ENCODE peak calls at places on chromosome 10, in ten cellular contexts. U is mammary epithelial cell, L is neural progenitor cell, Y is mucosa of descending colon, R is bronchial epithelial cell, D is fibroblast of lung, W is heart right ventricle, M is left ventricle myocardium inferior, V is left lung, H is ovary. S is an unnamed sample. For H3K36me3, the result is how much of the 10 kb centered on the place peaks cover.

GRCh38 chr10:91820144-91820543 is 21.9 kb downstream of the TNKS2 start:
- DNase-seq in U (peak), L (no peak), Y (no peak), R (peak), D (no peak), W (no peak), M (no peak), V (no peak), H (no peak), S (peak)

GRCh38 chr10:65501259-65501658 is 1424.6 kb upstream of the LRRTM3 start:
- DNase-seq in U (no peak), L (no peak), Y (no peak), R (peak), D (no peak), W (no peak), M (no peak), V (no peak), H (no peak), S (no peak)

GRCh38 chr10:12884851-12885250 is 116.7 kb downstream of the CCDC3 start:
- DNase-seq in U (no peak), L (no peak), Y (no peak), R (no peak), D (no peak), W (no peak), M (no peak), V (no peak), H (no peak), S (no peak)

GRCh38 chr10:132121511-132121830 is 55.7 kb downstream of the JAKMIP3 start:
- DNase-seq in U (no peak), L (no peak), Y (no peak), R (no peak), D (no peak), W (no peak), M (no peak), V (no peak), H (peak), S (no peak)

GRCh38 chr10:110496553-110497437 is 912 bp upstream of the DUSP5 start:
- DNase-seq in U (no peak), L (no peak), Y (no peak), R (no peak), D (peak), W (no peak), M (no peak), V (no peak), H (no peak), S (no peak)

GRCh38 chr10:60958892-60959601 is 15.1 kb upstream of the RHOBTB1 start:
- DNase-seq in U (no peak), L (no peak), Y (no peak), R (no peak), D (peak), W (no peak), M (no peak), V (no peak), H (no peak), S (no peak)

GRCh38 chr10:46297406-46298204 is 10.8 kb downstream of the ANTXRL start:
- DNase-seq in U (no peak), L (no peak), Y (peak), R (no peak), D (no peak), W (no peak), M (no peak), V (no peak), H (no peak), S (no peak)

GRCh38 chr10:88063861-88064521 is 200.6 kb downstream of the PTEN start:
- DNase-seq in U (no peak), L (no peak), Y (no peak), R (no peak), D (no peak), W (no peak), M (no peak), V (no peak), H (no peak), S (no peak)

GRCh38 chr10:32938554-32939061 is 19.4 kb downstream of the ITGB1 start:
- DNase-seq in U (peak), L (peak), Y (peak), R (no peak), D (peak), W (peak), M (peak), V (no peak), H (no peak), S (no peak)

GRCh38 chr10:45817912-45818311 is 29.4 kb downstream of the AGAP4 start:
- DNase-seq in U (no peak), L (no peak), Y (no peak), R (no peak), D (no peak), W (no peak), M (no peak), V (no peak), H (no peak), S (no peak)

GRCh38 chr10:86198271-86198670 is 168.3 kb downstream of the GRID1 start:
- DNase-seq in U (no peak), L (no peak), Y (no peak), R (no peak), D (no peak), W (no peak), M (no peak), V (no peak), H (no peak), S (no peak)

GRCh38 chr10:97531401-97531985 is 32.8 kb downstream of the UBTD1 start:
- DNase-seq in U (no peak), L (no peak), Y (no peak), R (no peak), D (peak), W (no peak), M (no peak), V (no peak), H (no peak), S (no peak)

GRCh38 chr10:84565881-84566280 is 237.5 kb downstream of the CCSER2 start:
- DNase-seq in U (no peak), L (no peak), Y (no peak), R (no peak), D (no peak), W (no peak), M (no peak), V (no peak), H (no peak), S (no peak)

GRCh38 chr10:62080905-62081304 is 179.4 kb downstream of the ARID5B start:
- DNase-seq in U (no peak), L (no peak), Y (no peak), R (no peak), D (no peak), W (no peak), M (no peak), V (no peak), H (no peak), S (no peak)

GRCh38 chr10:110803830-110804338 is 67.8 kb upstream of the PDCD4 start:
- DNase-seq in U (peak), L (peak), Y (peak), R (peak), D (peak), W (no peak), M (no peak), V (peak), H (peak), S (no peak)

GRCh38 chr10:77501152-77501845 is 136.3 kb downstream of the KCNMA1 start:
- DNase-seq in U (peak), L (no peak), Y (no peak), R (peak), D (peak), W (no peak), M (no peak), V (peak), H (peak), S (no peak)

GRCh38 chr10:133259603-133259992 is 17.1 kb downstream of the ADAM8 start:
- DNase-seq in U (no peak), L (no peak), Y (no peak), R (no peak), D (no peak), W (no peak), M (no peak), V (no peak), H (no peak), S (no peak)

GRCh38 chr10:131937832-131938231 is 37.0 kb downstream of the PPP2R2D start:
- DNase-seq in U (no peak), L (no peak), Y (no peak), R (no peak), D (no peak), W (no peak), M (no peak), V (no peak), H (no peak), S (peak)

GRCh38 chr10:77274046-77274795 is 363.4 kb downstream of the KCNMA1 start:
- DNase-seq in U (peak), L (peak), Y (no peak), R (peak), D (peak), W (no peak), M (no peak), V (no peak), H (no peak), S (peak)

GRCh38 chr10:70672993-70673928 is 955 bp downstream of the ADAMTS14 start:
- DNase-seq in U (peak), L (no peak), Y (peak), R (peak), D (peak), W (peak), M (peak), V (no peak), H (no peak), S (no peak)

GRCh38 chr10:27448926-27449325 is 55.2 kb upstream of the RAB18 start:
- DNase-seq in U (peak), L (no peak), Y (no peak), R (peak), D (peak), W (no peak), M (no peak), V (no peak), H (no peak), S (peak)

GRCh38 chr10:117411440-117412428 is 36.5 kb upstream of the PDZD8 start:
- DNase-seq in U (no peak), L (no peak), Y (no peak), R (no peak), D (no peak), W (no peak), M (no peak), V (no peak), H (no peak), S (no peak)

GRCh38 chr10:12614390-12615003 is 265.1 kb downstream of the CAMK1D start:
- DNase-seq in U (no peak), L (no peak), Y (no peak), R (no peak), D (no peak), W (no peak), M (no peak), V (no peak), H (no peak), S (no peak)

GRCh38 chr10:126904807-126905686 is at the start of gene DOCK1:
- DNase-seq in U (peak), L (peak), Y (peak), R (peak), D (peak), W (peak), M (peak), V (peak), H (peak), S (no peak)

GRCh38 chr10:78520737-78521430 is 487.2 kb downstream of the RPS24 start:
- DNase-seq in U (peak), L (peak), Y (no peak), R (peak), D (no peak), W (no peak), M (no peak), V (no peak), H (no peak), S (peak)

GRCh38 chr10:84159076-84159475 is 14.5 kb upstream of the GPR15LG start:
- DNase-seq in U (no peak), L (no peak), Y (no peak), R (peak), D (no peak), W (no peak), M (no peak), V (no peak), H (no peak), S (no peak)

GRCh38 chr10:109689785-109690184 is 233.5 kb downstream of the XPNPEP1 start:
- DNase-seq in U (no peak), L (no peak), Y (no peak), R (no peak), D (no peak), W (no peak), M (no peak), V (no peak), H (no peak), S (no peak)

GRCh38 chr10:13615650-13616049 is 28.9 kb downstream of the PRPF18 start:
- DNase-seq in U (no peak), L (peak), Y (no peak), R (no peak), D (no peak), W (no peak), M (no peak), V (no peak), H (no peak), S (no peak)

GRCh38 chr10:1299041-1299726 is 243.0 kb downstream of the WDR37 start:
- DNase-seq in U (no peak), L (no peak), Y (no peak), R (no peak), D (no peak), W (no peak), M (no peak), V (no peak), H (no peak), S (no peak)

GRCh38 chr10:1300218-1300617 is 244.0 kb downstream of the WDR37 start:
- DNase-seq in U (no peak), L (no peak), Y (no peak), R (no peak), D (no peak), W (no peak), M (no peak), V (no peak), H (no peak), S (no peak)

GRCh38 chr10:1295756-1296480 is 239.7 kb downstream of the WDR37 start:
- DNase-seq in U (no peak), L (no peak), Y (no peak), R (no peak), D (no peak), W (no peak), M (no peak), V (no peak), H (no peak), S (no peak)

GRCh38 chr10:1297566-1298301 is 241.5 kb downstream of the WDR37 start:
- DNase-seq in U (no peak), L (peak), Y (no peak), R (no peak), D (no peak), W (peak), M (no peak), V (no peak), H (no peak), S (no peak)

GRCh38 chr10:1301138-1301537 is 245.0 kb downstream of the WDR37 start:
- DNase-seq in U (no peak), L (no peak), Y (no peak), R (no peak), D (no peak), W (no peak), M (no peak), V (no peak), H (no peak), S (no peak)
- TF ChIP-seq CTCF in U (no peak), L (no peak), Y (no peak), R (no peak), D (no peak), W (no peak), M (no peak), V (no peak), H (no peak), S (peak)

GRCh38 chr10:865924-866576 is 65.5 kb downstream of the LARP4B start:
- DNase-seq in U (no peak), L (no peak), Y (no peak), R (no peak), D (no peak), W (no peak), M (no peak), V (no peak), H (no peak), S (no peak)
- H3K36me3 ChIP-seq in U (under half), L (under half), Y (under half), R (under half), D (under half), W (under half), M (under half), V (half or more), H (under half), S (under half)

GRCh38 chr10:30581779-30582380 is 47.7 kb downstream of the LYZL2 start:
- DNase-seq in U (peak), L (peak), Y (no peak), R (peak), D (peak), W (peak), M (no peak), V (no peak), H (no peak), S (no peak)
- TF ChIP-seq CTCF in U (peak), L (peak), Y (peak), R (peak), D (peak), W (peak), M (peak), V (peak), H (peak), S (peak)

GRCh38 chr10:15141136-15142067 is 27.1 kb downstream of the NMT2 start:
- DNase-seq in U (no peak), L (peak), Y (no peak), R (no peak), D (no peak), W (no peak), M (no peak), V (no peak), H (no peak), S (no peak)
- H3K36me3 ChIP-seq in U (under half), L (under half), Y (under half), R (under half), D (under half), W (under half), M (under half), V (under half), H (under half), S (under half)

GRCh38 chr10:71725249-71725648 is 5.7 kb upstream of the C10orf105 start:
- DNase-seq in U (no peak), L (no peak), Y (no peak), R (no peak), D (no peak), W (no peak), M (no peak), V (no peak), H (no peak), S (no peak)

GRCh38 chr10:71727429-71728217 is 8.0 kb upstream of the C10orf105 start:
- DNase-seq in U (peak), L (no peak), Y (peak), R (peak), D (peak), W (peak), M (peak), V (peak), H (peak), S (no peak)

GRCh38 chr10:71726673-71727428 is 7.3 kb upstream of the C10orf105 start:
- DNase-seq in U (no peak), L (no peak), Y (no peak), R (no peak), D (no peak), W (no peak), M (no peak), V (no peak), H (no peak), S (no peak)

GRCh38 chr10:71724539-71724938 is 5.0 kb upstream of the C10orf105 start:
- DNase-seq in U (no peak), L (no peak), Y (no peak), R (no peak), D (no peak), W (no peak), M (no peak), V (no peak), H (no peak), S (no peak)

DNA sequence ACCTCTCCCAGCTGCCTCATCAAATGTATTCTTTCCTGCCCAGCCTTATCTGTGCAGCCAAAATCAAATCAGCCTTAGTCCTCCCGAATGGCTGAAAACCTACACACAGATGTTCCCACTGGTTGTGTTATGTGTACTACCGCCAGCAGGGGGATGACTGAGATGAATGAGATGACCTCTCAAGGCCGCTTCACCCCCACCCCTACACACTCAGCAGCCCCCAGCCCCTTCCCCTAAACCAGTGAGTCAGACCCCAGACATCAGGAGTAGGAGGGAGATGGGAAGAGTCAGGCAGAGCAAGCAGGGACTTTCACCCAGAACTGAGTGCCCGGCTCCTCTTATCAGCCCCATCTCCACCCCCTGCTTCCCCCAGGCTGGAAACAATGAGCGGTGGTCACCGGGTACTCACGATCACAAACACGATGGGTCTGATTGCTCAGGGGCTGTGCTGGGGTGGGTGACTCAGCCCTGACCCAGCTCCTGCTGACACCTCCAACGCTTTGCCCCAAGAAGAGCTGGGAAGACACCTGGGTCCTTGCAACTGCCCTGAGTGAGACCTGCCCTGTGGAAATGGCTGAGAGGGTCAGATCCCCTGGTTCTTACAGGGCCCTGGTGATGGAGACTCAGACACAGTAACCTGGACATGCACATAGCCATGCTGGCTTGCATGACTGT is 6.6 kb upstream of the C10orf105 start:
- DNase-seq in U (peak), L (peak), Y (no peak), R (peak), D (peak), W (no peak), M (no peak), V (no peak), H (no peak), S (no peak)
- TF ChIP-seq CTCF in U (peak), L (peak), Y (peak), R (peak), D (peak), W (peak), M (peak), V (no peak), H (no peak), S (peak)

S was measured in kidney epithelial cell.